ENCODE peak calls at places on chromosome 7, in seven cellular contexts. X, I, U, A, P, D and W are unnamed samples.

GRCh38 chr7:27921081-27921836 is 181.3 kb downstream of the TAX1BP1 start:
- DNase-seq in P (no peak), A (no peak), U (peak), X (peak), I (peak), D (no peak), W (peak)

GRCh38 chr7:98250789-98251188 is 1.2 kb downstream of the TECPR1 start:
- DNase-seq in I (no peak), X (no peak), U (no peak), D (no peak), P (no peak), A (no peak), W (no peak)

GRCh38 chr7:157955383-157955999 is 618.7 kb downstream of the DNAJB6 start:
- DNase-seq in D (no peak), X (no peak), I (no peak), P (no peak), U (no peak), A (no peak), W (no peak)

GRCh38 chr7:22572937-22573336 is 72.9 kb upstream of the STEAP1B start:
- DNase-seq in U (no peak), I (peak), D (no peak), X (peak), P (no peak), A (no peak), W (peak)

GRCh38 chr7:34612671-34613070 is 45.3 kb upstream of the NPSR1 start:
- DNase-seq in U (no peak), P (no peak), X (peak), D (no peak), A (no peak), I (no peak), W (no peak)

GRCh38 chr7:42071372-42072261 is 165.4 kb downstream of the GLI3 start:
- DNase-seq in I (no peak), X (no peak), D (no peak), U (no peak), A (no peak), P (no peak), W (no peak)

GRCh38 chr7:105496501-105496900 is 25.6 kb downstream of the PUS7 start:
- DNase-seq in U (no peak), A (no peak), P (no peak), I (no peak), X (peak), D (no peak), W (no peak)

GRCh38 chr7:156094350-156095146 is 282.3 kb upstream of the SHH start:
- DNase-seq in I (no peak), D (no peak), X (no peak), A (no peak), U (no peak), P (no peak), W (no peak)

GRCh38 chr7:151006590-151007300 is 15.9 kb downstream of the NOS3 start:
- DNase-seq in U (no peak), A (no peak), P (no peak), X (no peak), I (no peak), D (no peak), W (no peak)

GRCh38 chr7:38796636-38797501 is 112.1 kb downstream of the VPS41 start:
- DNase-seq in A (no peak), U (peak), P (no peak), D (peak), I (peak), X (no peak), W (peak)

GRCh38 chr7:84949067-84949466 is 237.8 kb downstream of the SEMA3D start:
- DNase-seq in A (no peak), I (no peak), X (no peak), D (no peak), P (no peak), U (no peak), W (no peak)

GRCh38 chr7:108794466-108794865 is 224.8 kb downstream of the DNAJB9 start:
- DNase-seq in A (no peak), P (no peak), X (no peak), U (no peak), I (no peak), D (no peak), W (no peak)

GRCh38 chr7:43199333-43199732 is 86.9 kb downstream of the HECW1 start:
- DNase-seq in X (no peak), P (no peak), I (no peak), D (no peak), A (no peak), U (no peak), W (no peak)

GRCh38 chr7:154832557-154833138 is 170.3 kb downstream of the PAXIP1 start:
- DNase-seq in A (no peak), P (no peak), U (peak), X (no peak), I (no peak), D (no peak), W (no peak)

GRCh38 chr7:150511039-150511438 is 3.6 kb upstream of the GIMAP7 start:
- DNase-seq in D (no peak), P (no peak), X (no peak), I (no peak), A (no peak), U (no peak), W (no peak)

GRCh38 chr7:78179211-78179610 is 380.6 kb downstream of the PHTF2 start:
- DNase-seq in D (no peak), I (no peak), A (no peak), U (no peak), X (no peak), P (no peak), W (no peak)

GRCh38 chr7:95001258-95001657 is 93.9 kb downstream of the PPP1R9A start:
- DNase-seq in I (no peak), P (no peak), X (no peak), A (no peak), D (no peak), U (no peak), W (no peak)

GRCh38 chr7:117323877-117324699 is 1.2 kb upstream of the WNT2 start:
- DNase-seq in D (no peak), P (peak), A (peak), X (no peak), I (peak), U (no peak), W (peak)